ENCODE peak calls at places on chromosomes 11 and 22, in ten cellular contexts. X is EL; O is NCI-H1694; J is uterus; M is NCI-H1092; E is stimulated activated CD4-positive, alpha-beta T cell treated with anti-CD3 and anti-CD28 coated beads, Interleukin-1b, Interleukin-23, amount 100 ng/mL, for 1 hour; Q is NCI-H774; H is AG09319; K is NCI-H2029; S is mucosa of gallbladder. L is an unnamed sample.

GRCh38 chr11:14141676-14142075 is 179.2 kb downstream of the SPON1 start:
- DNase-seq in X (no peak), O (no peak), J (no peak), M (no peak), E (no peak), Q (no peak), H (no peak), K (no peak), S (no peak), L (no peak)

GRCh38 chr22:18997925-18998315 is 61.8 kb upstream of the PRODH start:
- DNase-seq in X (no peak), O (no peak), J (no peak), M (no peak), E (no peak), Q (no peak), H (no peak), K (no peak), S (no peak), L (no peak)

GRCh38 chr22:45912910-45913309 is 64.1 kb downstream of the WNT7B start:
- DNase-seq in X (no peak), O (no peak), J (no peak), M (no peak), E (no peak), Q (no peak), H (no peak), K (no peak), S (no peak), L (no peak)

GRCh38 chr11:33912405-33913361 is 20.8 kb upstream of the LMO2 start:
- DNase-seq in X (peak; percentile 77), O (peak; percentile 84), J (no peak), M (no peak), E (no peak), Q (no peak), H (peak; percentile 51), K (peak; percentile 90), S (no peak), L (peak; percentile 84)

GRCh38 chr11:29452131-29452530 is 564.7 kb downstream of the KCNA4 start:
- DNase-seq in X (peak; percentile 31), O (no peak), J (no peak), M (no peak), E (no peak), Q (no peak), H (no peak), K (no peak), S (no peak), L (peak; percentile 72)

GRCh38 chr22:50600967-50601668 is 525 bp downstream of the MAPK8IP2 start:
- DNase-seq in X (no peak), O (no peak), J (no peak), M (no peak), E (no peak), Q (no peak), H (no peak), K (no peak), S (no peak), L (no peak)

GRCh38 chr11:110525883-110526282 is 96.1 kb downstream of the FDX1 start:
- DNase-seq in X (peak; percentile 89), O (no peak), J (peak; percentile 63), M (peak; percentile 96), E (no peak), Q (peak; percentile 5), H (peak; percentile 29), K (peak; percentile 79), S (no peak), L (peak; percentile 10)

GRCh38 chr11:78030429-78031325 is 7.6 kb upstream of the KCTD14 start:
- DNase-seq in X (peak; percentile 60), O (peak; percentile 91), J (no peak), M (peak; percentile 100), E (no peak), Q (peak; percentile 81), H (no peak), K (peak; percentile 98), S (peak; percentile 73), L (peak; percentile 23)

GRCh38 chr22:50316114-50317065 is 8.9 kb upstream of the PLXNB2 start:
- DNase-seq in X (no peak), O (no peak), J (no peak), M (no peak), E (no peak), Q (no peak), H (no peak), K (no peak), S (no peak), L (no peak)

GRCh38 chr11:9803685-9804413 is 140.0 kb downstream of the SWAP70 start:
- DNase-seq in X (no peak), O (no peak), J (no peak), M (no peak), E (no peak), Q (no peak), H (no peak), K (no peak), S (no peak), L (peak; percentile 31)

GRCh38 chr22:22745225-22746060 is 101.0 kb downstream of the GGTLC2 start:
- DNase-seq in X (peak; percentile 15), O (peak; percentile 2), J (no peak), M (no peak), E (no peak), Q (no peak), H (no peak), K (peak; percentile 2), S (peak; percentile 60), L (peak; percentile 12)

GRCh38 chr11:84261707-84262106 is 975.5 kb upstream of the CCDC90B start:
- DNase-seq in X (no peak), O (no peak), J (no peak), M (no peak), E (no peak), Q (no peak), H (no peak), K (no peak), S (peak; percentile 11), L (no peak)

GRCh38 chr11:119093951-119094815 is 7.5 kb downstream of the DPAGT1 start:
- DNase-seq in X (peak; percentile 40), O (no peak), J (peak; percentile 41), M (no peak), E (no peak), Q (no peak), H (no peak), K (no peak), S (no peak), L (peak; percentile 18)

GRCh38 chr11:3944198-3944597 is 88.7 kb downstream of the STIM1 start:
- DNase-seq in X (no peak), O (no peak), J (peak; percentile 47), M (no peak), E (no peak), Q (no peak), H (no peak), K (no peak), S (no peak), L (no peak)

GRCh38 chr11:6599449-6599848 is 4.0 kb downstream of the RRP8 start:
- DNase-seq in X (no peak), O (no peak), J (peak; percentile 7), M (no peak), E (no peak), Q (no peak), H (no peak), K (no peak), S (no peak), L (no peak)

GRCh38 chr11:130798280-130798679 is 118.0 kb downstream of the SNX19 start:
- DNase-seq in X (peak; percentile 98), O (no peak), J (no peak), M (no peak), E (no peak), Q (no peak), H (no peak), K (no peak), S (no peak), L (peak; percentile 96)

GRCh38 chr11:57015679-57016078 is 27.0 kb downstream of the OR5AK2 start:
- DNase-seq in X (no peak), O (no peak), J (no peak), M (no peak), E (no peak), Q (no peak), H (no peak), K (no peak), S (no peak), L (no peak)

GRCh38 chr22:21642584-21643448 is 714 bp downstream of the SDF2L1 start:
- DNase-seq in X (peak; percentile 69), O (peak; percentile 57), J (no peak), M (peak; percentile 65), E (no peak), Q (peak; percentile 33), H (no peak), K (peak; percentile 23), S (peak; percentile 48), L (peak; percentile 43)

GRCh38 chr22:19012308-19012990 is 76.4 kb upstream of the PRODH start:
- DNase-seq in X (no peak), O (no peak), J (no peak), M (no peak), E (no peak), Q (no peak), H (no peak), K (no peak), S (no peak), L (no peak)

GRCh38 chr11:61533401-61533800 is 24.9 kb downstream of the LRRC10B start:
- DNase-seq in X (no peak), O (no peak), J (no peak), M (peak; percentile 49), E (no peak), Q (peak; percentile 96), H (no peak), K (peak; percentile 93), S (no peak), L (no peak)

GRCh38 chr11:35717043-35717442 is 54.5 kb downstream of the TRIM44 start:
- DNase-seq in X (no peak), O (no peak), J (no peak), M (no peak), E (no peak), Q (no peak), H (no peak), K (no peak), S (no peak), L (no peak)